ENCODE peak calls at places on chromosomes 13 and 19, in ten cellular contexts. M, G, V, X, F, S, J, H, C and R are unnamed samples.

GRCh38 chr13:44870456-44870929 is 118.8 kb downstream of the NUFIP1 start:
- DNase-seq in J (peak), H (no peak), C (no peak), S (no peak), M (no peak), V (no peak), F (no peak), G (no peak), X (no peak), R (no peak)

GRCh38 chr19:10686661-10687517 is 14.3 kb upstream of the QTRT1 start:
- DNase-seq in F (peak), J (no peak), S (no peak), X (no peak), M (no peak), G (no peak), V (no peak), H (no peak), C (no peak), R (no peak)

GRCh38 chr19:53994811-53995210 is 3.4 kb downstream of the CACNG6 start:
- DNase-seq in F (no peak), G (no peak), V (no peak), X (peak), J (no peak), M (no peak), S (no peak), C (no peak), H (no peak), R (no peak)

GRCh38 chr13:76398426-76398825 is 487.8 kb downstream of the KCTD12 start:
- DNase-seq in V (no peak), G (no peak), H (no peak), S (peak), J (no peak), F (peak), X (no peak), C (no peak), M (no peak), R (no peak)

GRCh38 chr13:113638806-113639205 is 19.2 kb downstream of the ATP4B start:
- DNase-seq in J (peak), X (no peak), V (no peak), H (no peak), M (no peak), C (no peak), S (no peak), G (no peak), F (no peak), R (no peak)

GRCh38 chr19:30691767-30692516 is 319.8 kb downstream of the ZNF536 start:
- DNase-seq in V (no peak), H (no peak), C (no peak), J (no peak), X (peak), G (no peak), S (peak), F (no peak), M (no peak), R (no peak)

GRCh38 chr19:33221641-33222040 is 4.0 kb downstream of the SLC7A10 start:
- DNase-seq in S (peak), M (no peak), H (no peak), G (no peak), X (no peak), F (no peak), C (no peak), J (no peak), V (no peak), R (no peak)

GRCh38 chr19:3034194-3034844 is 5.2 kb upstream of the TLE2 start:
- DNase-seq in C (no peak), M (no peak), F (peak), J (no peak), V (no peak), X (no peak), H (no peak), S (peak), G (no peak), R (no peak)

GRCh38 chr13:66528903-66529576 is 701.1 kb downstream of the PCDH9 start:
- DNase-seq in C (no peak), S (no peak), H (no peak), F (no peak), G (no peak), M (peak), X (no peak), J (no peak), V (no peak), R (no peak)

GRCh38 chr13:40970803-40971202 is 48.3 kb downstream of the ELF1 start:
- DNase-seq in C (no peak), J (no peak), S (no peak), F (no peak), H (no peak), V (no peak), M (no peak), G (no peak), X (no peak), R (no peak)

GRCh38 chr13:68099616-68100015 is 869.5 kb upstream of the PCDH9 start:
- DNase-seq in C (no peak), M (no peak), J (no peak), X (no peak), G (no peak), F (peak), H (no peak), S (peak), V (no peak), R (no peak)

GRCh38 chr13:93066187-93066586 is 160.4 kb upstream of the GPC6 start:
- DNase-seq in C (no peak), S (peak), F (peak), M (no peak), H (no peak), X (peak), J (no peak), V (no peak), G (no peak), R (no peak)

GRCh38 chr19:55324705-55325104 is 436 bp downstream of the TMEM150B start:
- DNase-seq in J (no peak), M (no peak), F (no peak), V (no peak), X (no peak), H (no peak), S (no peak), G (no peak), C (no peak), R (no peak)

GRCh38 chr19:48069435-48069834 is 25.6 kb upstream of the CABP5 start:
- DNase-seq in M (no peak), V (no peak), G (no peak), F (no peak), C (no peak), H (no peak), J (no peak), X (no peak), S (no peak), R (no peak)

GRCh38 chr19:49923055-49924003 is 5.7 kb upstream of the ATF5 start:
- DNase-seq in F (no peak), V (no peak), S (no peak), M (no peak), J (no peak), H (no peak), C (no peak), G (no peak), X (no peak), R (no peak)

GRCh38 chr19:48553676-48554384 is 1.9 kb downstream of the SULT2B1 start:
- DNase-seq in S (peak), H (no peak), J (peak), X (peak), F (peak), G (no peak), M (no peak), C (no peak), V (no peak), R (no peak)

GRCh38 chr13:113915012-113915763 is 51.3 kb upstream of the GAS6 start:
- DNase-seq in V (no peak), M (no peak), X (no peak), F (no peak), S (no peak), G (no peak), H (no peak), J (no peak), C (no peak), R (no peak)

GRCh38 chr19:629961-630714 is 3.2 kb downstream of the POLRMT start:
- DNase-seq in F (no peak), S (no peak), G (no peak), H (no peak), X (no peak), V (no peak), M (no peak), J (no peak), C (no peak), R (no peak)

GRCh38 chr13:21637296-21637695 is 33.3 kb upstream of the MICU2 start:
- DNase-seq in S (peak), M (peak), C (no peak), X (peak), F (peak), G (no peak), H (no peak), V (peak), J (peak), R (no peak)

GRCh38 chr13:106133025-106133424 is 402.4 kb downstream of the EFNB2 start:
- DNase-seq in H (no peak), C (no peak), F (peak), X (peak), V (no peak), G (no peak), J (no peak), S (peak), M (no peak), R (no peak)

GRCh38 chr13:108618233-108618632 is 11.2 kb upstream of the MYO16 start:
- DNase-seq in J (no peak), X (no peak), S (no peak), V (no peak), C (no peak), F (no peak), M (no peak), G (no peak), H (no peak), R (no peak)

GRCh38 chr19:17762505-17763229 is 11.4 kb downstream of the FCHO1 start:
- DNase-seq in S (peak), J (no peak), H (no peak), F (peak), G (no peak), M (no peak), V (no peak), C (no peak), X (peak), R (peak)

GRCh38 chr13:102392810-102393209 is 9.0 kb downstream of the FGF14 start:
- DNase-seq in G (no peak), X (no peak), J (no peak), M (no peak), C (no peak), S (no peak), F (no peak), H (no peak), V (no peak), R (no peak)

GRCh38 chr13:30864352-30865130 is 41.5 kb upstream of the MEDAG start:
- DNase-seq in S (peak), M (no peak), C (no peak), J (no peak), F (peak), X (peak), G (no peak), V (no peak), H (no peak), R (no peak)

GRCh38 chr13:105343134-105343806 is 1192.2 kb downstream of the EFNB2 start:
- DNase-seq in F (peak), M (no peak), H (no peak), G (no peak), V (no peak), C (no peak), J (no peak), X (peak), S (no peak), R (no peak)

GRCh38 chr19:852136-853013 is at the start of gene ELANE:
- DNase-seq in C (no peak), V (no peak), G (no peak), X (no peak), F (no peak), S (no peak), J (no peak), H (no peak), M (no peak), R (no peak)

GRCh38 chr19:42284066-42284501 is 15.0 kb downstream of the CIC start:
- DNase-seq in H (peak), V (peak), S (peak), G (peak), C (peak), M (peak), F (peak), X (peak), J (peak), R (peak)

GRCh38 chr19:1168877-1169791 is 4.9 kb downstream of the SBNO2 start:
- DNase-seq in S (peak), J (peak), F (peak), C (no peak), V (no peak), G (no peak), M (no peak), X (peak), H (no peak), R (no peak)

GRCh38 chr13:103883698-103884097 is 817.5 kb upstream of the SLC10A2 start:
- DNase-seq in S (peak), J (no peak), X (no peak), C (no peak), G (no peak), F (peak), H (no peak), M (no peak), V (no peak), R (no peak)

GRCh38 chr13:111666377-111666776 is 345.9 kb downstream of the TEX29 start:
- DNase-seq in H (no peak), S (no peak), M (no peak), F (no peak), J (no peak), G (no peak), C (no peak), V (no peak), X (no peak), R (no peak)

GRCh38 chr19:55419624-55420236 is 12.1 kb upstream of the UBE2S start:
- DNase-seq in M (no peak), J (no peak), S (no peak), C (no peak), X (no peak), H (no peak), V (no peak), F (no peak), G (no peak), R (no peak)

GRCh38 chr13:42762917-42763316 is 18.5 kb upstream of the FAM216B start:
- DNase-seq in H (no peak), G (no peak), C (no peak), V (no peak), M (no peak), J (no peak), S (peak), X (peak), F (peak), R (no peak)

GRCh38 chr19:15288146-15288963 is 44.0 kb downstream of the BRD4 start:
- DNase-seq in S (no peak), V (no peak), X (peak), G (no peak), F (no peak), H (no peak), C (peak), M (no peak), J (no peak), R (peak)